ENCODE peak calls at places on chromosomes 16 and 17, in six cellular contexts. V, M, E, T, Q and C are unnamed samples.

GRCh38 chr17:69607162-69607834 is 192.8 kb downstream of the MAP2K6 start:
- DNase-seq in V (peak), M (peak), E (peak), T (peak), Q (no peak), C (peak)

GRCh38 chr17:64385187-64386083 is 5.2 kb downstream of the PECAM1 start:
- DNase-seq in V (peak), M (no peak), E (peak), T (peak), Q (no peak), C (peak)

GRCh38 chr16:89805136-89805905 is 11.1 kb downstream of the FANCA start:
- DNase-seq in V (no peak), M (no peak), E (no peak), T (peak), Q (no peak), C (no peak)

GRCh38 chr16:84703671-84704070 is 3.9 kb downstream of the USP10 start:
- DNase-seq in V (no peak), M (no peak), E (no peak), T (no peak), Q (no peak), C (no peak)

GRCh38 chr16:54928421-54929089 is 2.1 kb upstream of the IRX5 start:
- DNase-seq in V (peak), M (peak), E (no peak), T (no peak), Q (peak), C (peak)

GRCh38 chr16:84643677-84644076 is 4.6 kb upstream of the KLHL36 start:
- DNase-seq in V (peak), M (no peak), E (no peak), T (no peak), Q (no peak), C (no peak)

GRCh38 chr17:1793447-1793806 is 31.6 kb downstream of the SERPINF1 start:
- DNase-seq in V (peak), M (no peak), E (no peak), T (no peak), Q (no peak), C (no peak)

GRCh38 chr16:73232555-73233422 is 184.9 kb upstream of the ZFHX3 start:
- DNase-seq in V (no peak), M (no peak), E (no peak), T (peak), Q (no peak), C (peak)

GRCh38 chr17:964881-965280 is 14.7 kb downstream of the NXN start:
- DNase-seq in V (no peak), M (no peak), E (no peak), T (no peak), Q (no peak), C (no peak)

GRCh38 chr16:86405319-86405718 is 105.0 kb upstream of the FOXF1 start:
- DNase-seq in V (no peak), M (no peak), E (no peak), T (no peak), Q (no peak), C (no peak)

GRCh38 chr16:86984286-86984685 is 332.9 kb downstream of the C16orf95 start:
- DNase-seq in V (no peak), M (no peak), E (no peak), T (no peak), Q (no peak), C (no peak)

GRCh38 chr16:50667497-50668367 is 13.4 kb downstream of the SNX20 start:
- DNase-seq in V (peak), M (no peak), E (no peak), T (no peak), Q (no peak), C (no peak)
- TF ChIP-seq CTCF in V (peak), M (no peak), E (no peak), T (no peak), Q (peak), C (no peak)

DNA sequence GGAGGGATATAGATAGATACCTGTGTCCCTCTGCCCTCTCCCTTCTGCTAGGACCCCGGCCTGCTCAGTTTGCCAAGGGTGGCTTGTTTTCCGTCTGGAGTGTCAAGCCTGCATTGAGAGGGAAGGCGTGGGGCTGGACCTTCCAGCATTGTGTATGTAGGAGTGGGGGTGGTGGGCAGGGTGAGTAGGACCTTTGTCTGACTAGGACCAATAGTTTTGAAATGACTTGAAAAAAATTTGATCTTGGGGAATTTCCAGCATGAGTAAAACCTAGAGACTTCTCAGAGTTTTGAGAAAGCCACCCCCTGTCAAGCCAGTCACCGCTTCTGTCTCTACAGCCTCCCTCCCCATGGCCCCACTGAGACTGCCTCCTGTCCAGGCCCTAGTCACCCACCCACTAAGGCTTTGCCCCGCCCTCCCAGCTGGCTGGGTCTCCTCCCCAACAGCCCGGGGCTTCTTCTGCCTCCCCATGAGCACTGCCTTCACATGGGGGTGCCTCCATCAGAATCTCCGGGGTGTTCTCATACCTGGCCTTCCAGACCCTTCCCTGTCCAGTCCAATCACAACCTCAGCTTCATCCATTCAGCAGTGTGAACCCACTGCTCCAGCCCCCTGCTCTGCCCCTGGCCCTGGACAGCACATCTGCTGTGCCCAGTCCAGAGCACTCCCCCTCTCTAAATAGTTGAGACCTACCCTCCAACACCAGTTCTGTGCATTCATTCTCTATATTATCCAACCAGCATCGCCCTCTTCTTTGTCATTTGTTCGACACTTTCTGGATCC is 207.0 kb downstream of the MSI2 start:
- DNase-seq in V (peak), M (no peak), E (no peak), T (no peak), Q (no peak), C (peak)
- TF ChIP-seq CTCF in V (no peak), M (no peak), E (no peak), T (no peak), Q (no peak), C (no peak)

GRCh38 chr17:80774643-80775281 is 216.9 kb upstream of the CHMP6 start:
- DNase-seq in V (no peak), M (no peak), E (no peak), T (no peak), Q (peak), C (no peak)

GRCh38 chr17:80774146-80774545 is 217.5 kb upstream of the CHMP6 start:
- DNase-seq in V (no peak), M (no peak), E (no peak), T (no peak), Q (no peak), C (no peak)

GRCh38 chr17:80772906-80773242 is 218.8 kb upstream of the CHMP6 start:
- DNase-seq in V (no peak), M (no peak), E (no peak), T (no peak), Q (no peak), C (no peak)

GRCh38 chr17:80771612-80772005 is 220.0 kb upstream of the CHMP6 start:
- DNase-seq in V (no peak), M (no peak), E (no peak), T (no peak), Q (no peak), C (no peak)

GRCh38 chr17:80773243-80773991 is 218.2 kb upstream of the CHMP6 start:
- DNase-seq in V (no peak), M (no peak), E (no peak), T (no peak), Q (no peak), C (no peak)
- TF ChIP-seq CTCF in V (no peak), M (no peak), E (no peak), T (no peak), Q (no peak), C (no peak)

GRCh38 chr16:66637806-66638205 is 33.3 kb downstream of the CMTM3 start:
- DNase-seq in V (no peak), M (no peak), E (no peak), T (no peak), Q (no peak), C (no peak)

GRCh38 chr16:66635406-66635805 is 30.9 kb downstream of the CMTM3 start:
- DNase-seq in V (no peak), M (no peak), E (no peak), T (no peak), Q (no peak), C (no peak)

GRCh38 chr16:66634527-66635196 is 30.2 kb downstream of the CMTM3 start:
- DNase-seq in V (no peak), M (no peak), E (no peak), T (no peak), Q (no peak), C (no peak)

GRCh38 chr16:66639091-66639885 is 34.8 kb downstream of the CMTM3 start:
- DNase-seq in V (peak), M (no peak), E (peak), T (no peak), Q (no peak), C (no peak)

GRCh38 chr16:66636199-66636598 is 31.7 kb downstream of the CMTM3 start:
- DNase-seq in V (no peak), M (no peak), E (no peak), T (no peak), Q (no peak), C (no peak)
- TF ChIP-seq CTCF in V (no peak), M (no peak), E (no peak), T (no peak), Q (no peak), C (no peak)

GRCh38 chr16:67170168-67170947 is at the start of gene NOL3:
- DNase-seq in V (peak), M (no peak), E (peak), T (peak), Q (no peak), C (peak)
- TF ChIP-seq CTCF in V (no peak), M (no peak), E (no peak), T (peak), Q (no peak), C (no peak)

GRCh38 chr17:50696365-50696879 is 11.3 kb downstream of the ANKRD40 start:
- DNase-seq in V (no peak), M (no peak), E (no peak), T (no peak), Q (no peak), C (no peak)

GRCh38 chr17:50699410-50699809 is 8.3 kb downstream of the ANKRD40 start:
- DNase-seq in V (peak), M (no peak), E (peak), T (no peak), Q (no peak), C (peak)

GRCh38 chr17:50693041-50693682 is 14.6 kb downstream of the ANKRD40 start:
- DNase-seq in V (peak), M (no peak), E (no peak), T (no peak), Q (no peak), C (no peak)

GRCh38 chr17:50697076-50697475 is 10.6 kb downstream of the ANKRD40 start:
- DNase-seq in V (no peak), M (no peak), E (no peak), T (no peak), Q (no peak), C (peak)

DNA sequence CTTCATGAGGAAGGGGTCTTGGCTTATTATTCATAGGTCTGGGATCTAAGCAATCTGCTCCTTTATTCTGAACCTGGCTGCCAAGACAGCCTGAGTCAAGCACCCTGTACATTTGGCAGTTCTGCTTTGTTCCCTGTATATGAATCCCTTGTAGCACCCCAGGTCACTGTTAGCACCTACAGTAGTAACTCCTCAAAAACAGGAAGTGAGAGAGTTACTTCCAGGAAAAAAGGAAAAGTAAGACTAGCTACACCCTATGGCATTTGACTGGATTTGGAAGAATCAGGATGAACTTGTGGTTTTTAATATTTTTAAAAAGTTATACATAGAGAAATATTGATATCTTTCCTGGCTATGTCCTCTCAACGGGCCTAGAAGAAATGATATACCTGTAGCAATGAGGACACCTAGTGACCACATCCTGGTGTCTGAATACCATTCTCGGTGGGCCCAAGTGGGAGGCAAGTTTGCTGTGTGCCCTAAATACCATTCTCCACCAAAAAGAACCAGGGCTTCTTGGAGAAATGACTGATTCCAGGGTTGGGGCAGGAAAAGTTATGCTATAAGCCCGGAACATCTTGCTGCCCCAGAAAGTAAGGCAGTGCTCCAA is 9.9 kb downstream of the ANKRD40 start:
- DNase-seq in V (no peak), M (no peak), E (no peak), T (no peak), Q (no peak), C (peak)
- TF ChIP-seq CTCF in V (peak), M (no peak), E (peak), T (no peak), Q (no peak), C (no peak)

GRCh38 chr17:41325611-41326010 is 10.1 kb upstream of the KRTAP17-1 start:
- DNase-seq in V (no peak), M (no peak), E (no peak), T (no peak), Q (no peak), C (no peak)

GRCh38 chr17:41326173-41327145 is 10.9 kb upstream of the KRTAP17-1 start:
- DNase-seq in V (no peak), M (no peak), E (no peak), T (no peak), Q (peak), C (no peak)

GRCh38 chr17:41322903-41323895 is 7.7 kb upstream of the KRTAP17-1 start:
- DNase-seq in V (no peak), M (no peak), E (no peak), T (no peak), Q (no peak), C (no peak)

GRCh38 chr17:41325126-41325525 is 9.6 kb upstream of the KRTAP17-1 start:
- DNase-seq in V (no peak), M (no peak), E (no peak), T (no peak), Q (no peak), C (no peak)

DNA sequence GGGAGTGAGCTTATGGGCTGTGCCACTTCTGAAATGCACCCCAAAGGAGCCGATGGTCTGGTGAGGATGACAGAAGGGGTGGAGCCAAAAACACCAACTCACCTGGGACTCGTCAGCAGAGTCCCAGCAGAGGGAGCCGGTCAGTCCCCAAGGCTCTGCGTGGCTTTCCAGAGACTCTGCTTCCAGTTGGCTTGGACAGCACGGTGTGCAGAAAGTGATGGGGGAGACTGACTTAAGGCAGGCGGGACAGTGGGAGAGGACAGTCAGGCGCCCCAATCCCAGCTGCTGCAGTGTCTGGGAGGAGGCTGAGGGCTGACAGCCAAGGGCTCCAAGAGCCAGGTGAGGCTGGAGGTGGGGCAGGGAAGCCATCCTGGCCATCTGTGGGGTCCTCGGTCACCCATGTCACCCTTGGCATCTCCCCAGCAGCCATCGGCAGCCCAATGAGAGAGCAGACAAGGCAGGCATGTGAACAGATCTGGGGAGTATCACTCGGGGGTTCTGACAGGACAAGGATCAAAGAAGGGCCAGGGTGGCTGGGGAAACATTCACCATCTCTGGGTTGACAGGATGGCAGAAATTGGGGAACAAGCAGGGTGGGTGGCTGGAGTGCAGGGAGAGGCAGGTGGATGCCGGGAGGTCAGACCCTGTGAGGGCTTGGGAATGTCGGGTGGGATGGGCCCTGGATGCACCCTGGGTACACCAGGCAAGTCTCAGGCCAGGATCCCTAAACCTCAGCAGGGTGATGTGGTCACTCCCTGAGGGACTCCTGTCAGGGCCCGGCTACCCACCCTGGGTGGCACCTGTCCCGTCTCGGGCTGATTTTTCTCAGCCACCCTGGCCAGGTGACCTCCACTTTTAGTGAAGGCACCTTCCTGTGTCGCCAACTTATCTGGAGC is 8.9 kb upstream of the KRTAP17-1 start:
- DNase-seq in V (peak), M (no peak), E (peak), T (no peak), Q (no peak), C (peak)
- TF ChIP-seq CTCF in V (peak), M (no peak), E (peak), T (peak), Q (peak), C (peak)

GRCh38 chr16:13919330-13919682 is 648 bp upstream of the ERCC4 start:
- DNase-seq in V (peak), M (no peak), E (no peak), T (no peak), Q (peak), C (peak)
- TF ChIP-seq CTCF in V (no peak), M (no peak), E (no peak), T (peak), Q (peak), C (no peak)

GRCh38 chr17:44345497-44346026 is 460 bp downstream of the GRN start:
- DNase-seq in V (peak), M (peak), E (peak), T (no peak), Q (peak), C (peak)
- TF ChIP-seq CTCF in V (peak), M (peak), E (peak), T (peak), Q (peak), C (peak)

GRCh38 chr17:81127133-81127455 is 38.2 kb upstream of the PVALEF start:
- DNase-seq in V (no peak), M (no peak), E (no peak), T (no peak), Q (no peak), C (no peak)

GRCh38 chr17:81129289-81129688 is 36.0 kb upstream of the PVALEF start:
- DNase-seq in V (no peak), M (no peak), E (no peak), T (no peak), Q (no peak), C (no peak)

GRCh38 chr17:81127526-81128177 is 37.7 kb upstream of the PVALEF start:
- DNase-seq in V (no peak), M (no peak), E (no peak), T (no peak), Q (no peak), C (no peak)

GRCh38 chr17:81128774-81129173 is 36.5 kb upstream of the PVALEF start:
- DNase-seq in V (no peak), M (no peak), E (no peak), T (no peak), Q (no peak), C (no peak)

DNA sequence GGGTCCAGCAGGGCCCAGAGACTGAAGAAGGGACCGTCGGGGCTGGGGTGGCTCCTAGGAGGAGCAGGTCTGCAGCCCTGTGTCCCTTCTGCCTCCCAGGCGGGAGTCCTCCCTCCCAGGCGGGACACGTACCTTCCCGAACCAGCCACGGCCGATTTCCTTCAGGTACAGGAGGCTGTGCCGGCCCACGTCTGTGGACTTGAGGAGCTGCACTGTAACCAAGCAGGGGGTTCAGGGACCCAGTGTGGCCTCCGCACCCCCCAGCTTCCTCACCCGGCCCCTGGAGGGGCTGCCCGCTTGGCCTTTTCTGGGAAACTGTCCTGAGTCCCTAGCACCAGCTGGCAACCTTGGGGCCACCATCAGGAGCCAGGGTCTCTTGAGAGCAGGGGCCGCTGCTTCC is 37.0 kb upstream of the PVALEF start:
- DNase-seq in V (no peak), M (no peak), E (no peak), T (no peak), Q (no peak), C (no peak)
- TF ChIP-seq CTCF in V (no peak), M (no peak), E (no peak), T (no peak), Q (no peak), C (no peak)